ENCODE peak calls at places on chromosomes 6 and 20, in ten cellular contexts. E is osteoblast, B is heart right ventricle, H is cardiac muscle cell, N is A549, M is right lobe of liver, J is lung, C is upper lobe of left lung, U is MM.1S, Q is neural progenitor cell. S is an unnamed sample.

GRCh38 chr6:140319209-140319608 is 944.8 kb upstream of the CITED2 start:
- DNase-seq in E (no peak), B (no peak), H (peak; percentile 48), N (no peak), M (no peak), J (no peak), C (no peak), U (peak; percentile 54), Q (no peak), S (no peak)

GRCh38 chr20:35171753-35172433 is at the start of gene PROCR:
- DNase-seq in E (peak; percentile 98), B (peak; percentile 82), H (peak; percentile 95), N (peak; percentile 94), M (peak; percentile 74), J (peak; percentile 85), C (peak; percentile 83), U (no peak), Q (peak; percentile 60), S (peak; percentile 92)

GRCh38 chr6:40695114-40695513 is 108.0 kb upstream of the LRFN2 start:
- DNase-seq in E (no peak), B (no peak), H (no peak), N (no peak), M (no peak), J (no peak), C (no peak), U (peak; percentile 15), Q (peak; percentile 50), S (no peak)

GRCh38 chr20:20554951-20555350 is 157.5 kb downstream of the RALGAPA2 start:
- DNase-seq in E (no peak), B (no peak), H (no peak), N (no peak), M (no peak), J (no peak), C (no peak), U (no peak), Q (no peak), S (no peak)

GRCh38 chr6:43698584-43699349 is 11.2 kb upstream of the MRPS18A start:
- DNase-seq in E (peak; percentile 87), B (peak; percentile 67), H (peak; percentile 66), N (no peak), M (no peak), J (no peak), C (peak; percentile 49), U (no peak), Q (peak; percentile 30), S (no peak)

GRCh38 chr6:55621993-55622392 is 43.0 kb upstream of the HMGCLL1 start:
- DNase-seq in E (no peak), B (no peak), H (no peak), N (no peak), M (no peak), J (no peak), C (no peak), U (no peak), Q (no peak), S (no peak)

GRCh38 chr6:145189836-145190235 is 545.5 kb downstream of the EPM2A start:
- DNase-seq in E (no peak), B (no peak), H (no peak), N (no peak), M (no peak), J (no peak), C (no peak), U (no peak), Q (no peak), S (no peak)

GRCh38 chr6:2396856-2397640 is 151.6 kb upstream of the GMDS start:
- DNase-seq in E (peak; percentile 80), B (peak; percentile 46), H (peak; percentile 63), N (no peak), M (no peak), J (no peak), C (no peak), U (no peak), Q (no peak), S (no peak)

GRCh38 chr6:31737315-31738047 is 1.2 kb upstream of the CLIC1 start:
- DNase-seq in E (no peak), B (no peak), H (peak; percentile 55), N (no peak), M (no peak), J (no peak), C (peak; percentile 38), U (no peak), Q (peak; percentile 87), S (no peak)

GRCh38 chr20:20064303-20064702 is 12.0 kb downstream of the CFAP61 start:
- DNase-seq in E (no peak), B (no peak), H (no peak), N (no peak), M (no peak), J (no peak), C (no peak), U (no peak), Q (no peak), S (no peak)

GRCh38 chr20:50276119-50277063 is 85.8 kb downstream of the CEBPB start:
- DNase-seq in E (peak; percentile 82), B (no peak), H (no peak), N (no peak), M (peak; percentile 53), J (peak; percentile 54), C (peak; percentile 76), U (no peak), Q (no peak), S (no peak)

GRCh38 chr6:40324206-40324605 is 263.0 kb downstream of the LRFN2 start:
- DNase-seq in E (peak; percentile 9), B (no peak), H (no peak), N (no peak), M (no peak), J (no peak), C (no peak), U (no peak), Q (no peak), S (no peak)

GRCh38 chr6:2225422-2226392 is 19.7 kb downstream of the GMDS start:
- DNase-seq in E (no peak), B (no peak), H (peak; percentile 8), N (no peak), M (no peak), J (no peak), C (no peak), U (no peak), Q (no peak), S (no peak)

GRCh38 chr6:28944412-28945006 is 20.7 kb upstream of the TRIM27 start:
- DNase-seq in E (no peak), B (peak; percentile 27), H (peak; percentile 86), N (no peak), M (no peak), J (peak; percentile 68), C (peak; percentile 34), U (peak; percentile 75), Q (peak; percentile 79), S (no peak)

GRCh38 chr6:156485145-156485544 is 292.0 kb upstream of the ARID1B start:
- DNase-seq in E (no peak), B (no peak), H (no peak), N (no peak), M (no peak), J (no peak), C (no peak), U (no peak), Q (no peak), S (no peak)

GRCh38 chr6:46629698-46630097 is 22.9 kb downstream of the CYP39A1 start:
- DNase-seq in E (no peak), B (no peak), H (no peak), N (no peak), M (no peak), J (no peak), C (no peak), U (no peak), Q (no peak), S (no peak)

GRCh38 chr20:52748235-52748950 is 223.8 kb upstream of the TSHZ2 start:
- DNase-seq in E (no peak), B (no peak), H (peak; percentile 61), N (no peak), M (no peak), J (no peak), C (no peak), U (no peak), Q (no peak), S (no peak)

GRCh38 chr6:31664790-31665500 is at the start of gene GPANK1:
- DNase-seq in E (peak; percentile 94), B (peak; percentile 86), H (peak; percentile 97), N (peak; percentile 69), M (peak; percentile 93), J (peak; percentile 91), C (peak; percentile 93), U (peak; percentile 96), Q (peak; percentile 90), S (peak; percentile 94)

DNA sequence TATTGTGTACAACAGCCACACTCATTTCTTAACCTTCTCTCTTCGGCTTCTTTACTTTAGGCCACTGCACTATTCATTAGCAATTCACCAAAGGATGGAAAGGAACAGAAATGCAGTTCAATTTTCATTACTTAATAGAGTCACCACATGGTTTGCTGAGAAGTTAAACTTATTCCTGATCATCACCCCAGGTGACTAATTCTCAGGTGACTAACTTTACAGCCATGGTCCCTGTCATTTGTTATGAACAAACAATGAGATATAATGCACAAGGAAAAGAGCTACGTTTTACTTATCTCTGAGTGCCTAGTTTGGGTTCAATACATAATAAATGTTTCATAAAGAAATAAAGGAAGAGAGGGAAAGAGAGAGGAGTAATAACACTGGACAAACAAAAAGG is 45.8 kb upstream of the DST start:
- DNase-seq in E (no peak), B (no peak), H (no peak), N (no peak), M (no peak), J (no peak), C (no peak), U (no peak), Q (no peak), S (no peak)
- H3K4me1 ChIP-seq in E (peaks cover 61% of the 10 kb centered on the region), B (peaks cover 50% of the 10 kb centered on the region), H (no peaks in the 10 kb centered on the region), N (peaks cover 76% of the 10 kb centered on the region), M (no peaks in the 10 kb centered on the region), J (peaks cover 21% of the 10 kb centered on the region), C (no peaks in the 10 kb centered on the region), U (peaks cover 23% of the 10 kb centered on the region), Q (peaks cover 6% of the 10 kb centered on the region), S (peaks cover 32% of the 10 kb centered on the region)

GRCh38 chr6:99416892-99417767 is 8.0 kb downstream of the PNISR start:
- DNase-seq in E (no peak), B (no peak), H (no peak), N (no peak), M (no peak), J (no peak), C (no peak), U (no peak), Q (no peak), S (no peak)
- H3K4me1 ChIP-seq in E (peaks cover 8% of the 10 kb centered on the region), B (peaks cover 98% of the 10 kb centered on the region), H (no peaks in the 10 kb centered on the region), N (peaks cover 4% of the 10 kb centered on the region), M (no peaks in the 10 kb centered on the region), J (peaks cover 26% of the 10 kb centered on the region), C (peaks cover 23% of the 10 kb centered on the region), U (no peaks in the 10 kb centered on the region), Q (no peaks in the 10 kb centered on the region), S (peaks cover 29% of the 10 kb centered on the region)

GRCh38 chr6:138493413-138493812 is 5.9 kb downstream of the NHSL1 start:
- DNase-seq in E (no peak), B (no peak), H (peak; percentile 69), N (no peak), M (no peak), J (peak; percentile 49), C (peak; percentile 62), U (no peak), Q (peak; percentile 43), S (no peak)
- H3K4me1 ChIP-seq in E (no peaks in the 10 kb centered on the region), B (peaks cover 35% of the 10 kb centered on the region), H (peaks cover 6% of the 10 kb centered on the region), N (peaks cover 4% of the 10 kb centered on the region), M (no peaks in the 10 kb centered on the region), J (peaks cover 27% of the 10 kb centered on the region), C (no peaks in the 10 kb centered on the region), U (no peaks in the 10 kb centered on the region), Q (peaks cover 32% of the 10 kb centered on the region), S (peaks cover 31% of the 10 kb centered on the region)

DNA sequence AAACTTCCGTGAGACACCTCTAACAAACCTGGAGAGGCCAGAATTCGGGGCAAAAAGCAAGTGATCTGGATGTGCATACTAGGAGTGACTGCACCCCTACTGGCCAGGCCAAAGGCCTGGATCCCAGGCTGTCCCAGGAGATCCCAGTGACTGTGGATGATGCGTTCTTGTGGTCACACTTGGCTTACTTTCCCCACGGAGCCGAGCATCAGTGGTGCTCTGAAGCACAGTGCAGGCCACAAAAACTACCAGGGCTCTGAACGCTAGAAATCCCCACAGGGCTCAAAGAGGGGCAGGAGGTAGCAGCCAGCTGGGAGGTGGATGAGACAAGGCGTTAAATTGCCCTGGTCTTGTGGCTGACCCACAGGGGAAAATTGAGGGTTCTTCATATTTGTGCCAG is 7.1 kb downstream of the TRIM26 start:
- DNase-seq in E (peak; percentile 80), B (no peak), H (peak; percentile 15), N (no peak), M (no peak), J (no peak), C (no peak), U (no peak), Q (no peak), S (no peak)
- H3K4me1 ChIP-seq in E (peaks cover 30% of the 10 kb centered on the region), B (peaks cover 45% of the 10 kb centered on the region), H (peaks cover 10% of the 10 kb centered on the region), N (peaks cover 76% of the 10 kb centered on the region), M (peaks cover 2% of the 10 kb centered on the region), J (peaks cover 20% of the 10 kb centered on the region), C (peaks cover 64% of the 10 kb centered on the region), U (peaks cover 4% of the 10 kb centered on the region), Q (peaks cover 29% of the 10 kb centered on the region), S (peaks cover 64% of the 10 kb centered on the region)

S was measured in suprapubic skin.